ENCODE peak calls at places on chromosome 1, in seven cellular contexts. One of them, this sample, is unnamed.

GRCh38 chr1:6358757-6359567 is 34.6 kb downstream of the ACOT7 start:
- DNase-seq in GM06990: peak; percentile 50
- DNase-seq in AG04450: peak; percentile 63
- DNase-seq in HL-60: no peak
- DNase-seq in CD8-positive, alpha-beta memory T cell: peak; percentile 60
- DNase-seq in GM23338: peak; percentile 71
- DNase-seq in brain microvascular endothelial cell: peak; percentile 61
- DNase-seq in this sample: peak; percentile 19

GRCh38 chr1:29243023-29243862 is 6.9 kb downstream of the PTPRU start:
- DNase-seq in brain microvascular endothelial cell: no peak
- DNase-seq in GM06990: no peak
- DNase-seq in GM23338: no peak
- DNase-seq in AG04450: no peak
- DNase-seq in CD8-positive, alpha-beta memory T cell: no peak
- DNase-seq in HL-60: no peak
- DNase-seq in this sample: no peak

GRCh38 chr1:209875510-209875909 is 47.7 kb downstream of the UTP25 start:
- DNase-seq in HL-60: no peak
- DNase-seq in CD8-positive, alpha-beta memory T cell: no peak
- DNase-seq in brain microvascular endothelial cell: peak; percentile 78
- DNase-seq in AG04450: no peak
- DNase-seq in GM06990: no peak
- DNase-seq in GM23338: peak; percentile 80
- DNase-seq in this sample: no peak

GRCh38 chr1:111990878-111991760 is 1.7 kb upstream of the KCND3 start:
- DNase-seq in GM23338: peak; percentile 82
- DNase-seq in HL-60: peak; percentile 25
- DNase-seq in CD8-positive, alpha-beta memory T cell: no peak
- DNase-seq in AG04450: no peak
- DNase-seq in GM06990: no peak
- DNase-seq in brain microvascular endothelial cell: no peak
- DNase-seq in this sample: peak; percentile 57

GRCh38 chr1:108646265-108646660 is 14.6 kb downstream of the HENMT1 start:
- DNase-seq in HL-60: no peak
- DNase-seq in AG04450: no peak
- DNase-seq in brain microvascular endothelial cell: no peak
- DNase-seq in CD8-positive, alpha-beta memory T cell: no peak
- DNase-seq in GM06990: no peak
- DNase-seq in GM23338: no peak
- DNase-seq in this sample: no peak

GRCh38 chr1:33163621-33164071 is 18.2 kb downstream of the TRIM62 start:
- DNase-seq in brain microvascular endothelial cell: peak; percentile 94
- DNase-seq in CD8-positive, alpha-beta memory T cell: no peak
- DNase-seq in GM06990: no peak
- DNase-seq in AG04450: peak; percentile 59
- DNase-seq in GM23338: peak; percentile 62
- DNase-seq in HL-60: no peak
- DNase-seq in this sample: no peak

GRCh38 chr1:64122588-64122987 is 80.8 kb upstream of the UBE2U start:
- DNase-seq in CD8-positive, alpha-beta memory T cell: no peak
- DNase-seq in GM23338: no peak
- DNase-seq in GM06990: no peak
- DNase-seq in AG04450: no peak
- DNase-seq in brain microvascular endothelial cell: no peak
- DNase-seq in HL-60: no peak
- DNase-seq in this sample: no peak

GRCh38 chr1:174830019-174830418 is 169.7 kb upstream of the CACYBP start:
- DNase-seq in HL-60: no peak
- DNase-seq in GM23338: no peak
- DNase-seq in AG04450: no peak
- DNase-seq in GM06990: no peak
- DNase-seq in brain microvascular endothelial cell: no peak
- DNase-seq in CD8-positive, alpha-beta memory T cell: no peak
- DNase-seq in this sample: no peak

GRCh38 chr1:17588048-17588781 is 48.7 kb downstream of the ARHGEF10L start:
- DNase-seq in AG04450: no peak
- DNase-seq in GM23338: peak; percentile 44
- DNase-seq in CD8-positive, alpha-beta memory T cell: no peak
- DNase-seq in HL-60: peak; percentile 60
- DNase-seq in GM06990: no peak
- DNase-seq in brain microvascular endothelial cell: no peak
- DNase-seq in this sample: peak; percentile 94

GRCh38 chr1:245716561-245716960 is 561.8 kb downstream of the KIF26B start:
- DNase-seq in GM06990: no peak
- DNase-seq in AG04450: no peak
- DNase-seq in brain microvascular endothelial cell: no peak
- DNase-seq in GM23338: no peak
- DNase-seq in CD8-positive, alpha-beta memory T cell: no peak
- DNase-seq in HL-60: no peak
- DNase-seq in this sample: no peak

GRCh38 chr1:67261646-67262045 is 46.0 kb upstream of the IL12RB2 start:
- DNase-seq in GM23338: peak; percentile 42
- DNase-seq in CD8-positive, alpha-beta memory T cell: peak; percentile 21
- DNase-seq in GM06990: no peak
- DNase-seq in brain microvascular endothelial cell: no peak
- DNase-seq in HL-60: no peak
- DNase-seq in AG04450: no peak
- DNase-seq in this sample: no peak

GRCh38 chr1:29124366-29125236 is 898 bp upstream of the TMEM200B start:
- DNase-seq in GM23338: peak; percentile 92
- DNase-seq in GM06990: peak; percentile 31
- DNase-seq in CD8-positive, alpha-beta memory T cell: peak; percentile 38
- DNase-seq in HL-60: peak; percentile 30
- DNase-seq in AG04450: peak; percentile 37
- DNase-seq in brain microvascular endothelial cell: peak; percentile 46
- DNase-seq in this sample: peak; percentile 75

GRCh38 chr1:186806477-186806876 is 22.3 kb upstream of the PLA2G4A start:
- DNase-seq in GM23338: peak; percentile 63
- DNase-seq in AG04450: no peak
- DNase-seq in CD8-positive, alpha-beta memory T cell: no peak
- DNase-seq in HL-60: peak; percentile 42
- DNase-seq in GM06990: no peak
- DNase-seq in brain microvascular endothelial cell: peak; percentile 71
- DNase-seq in this sample: peak; percentile 52

GRCh38 chr1:237864338-237865244 is 26.1 kb downstream of the ZP4 start:
- DNase-seq in GM06990: peak; percentile 13
- DNase-seq in HL-60: peak; percentile 14
- DNase-seq in brain microvascular endothelial cell: peak; percentile 18
- DNase-seq in CD8-positive, alpha-beta memory T cell: no peak
- DNase-seq in GM23338: peak; percentile 81
- DNase-seq in AG04450: no peak
- DNase-seq in this sample: peak; percentile 58

GRCh38 chr1:24713176-24713575 is 32.1 kb upstream of the CLIC4 start:
- DNase-seq in GM23338: no peak
- DNase-seq in AG04450: no peak
- DNase-seq in brain microvascular endothelial cell: no peak
- DNase-seq in CD8-positive, alpha-beta memory T cell: no peak
- DNase-seq in HL-60: no peak
- DNase-seq in GM06990: no peak
- DNase-seq in this sample: no peak

GRCh38 chr1:152461544-152461943 is 47.5 kb upstream of the CRNN start:
- DNase-seq in AG04450: no peak
- DNase-seq in GM23338: peak; percentile 84
- DNase-seq in CD8-positive, alpha-beta memory T cell: peak; percentile 46
- DNase-seq in HL-60: peak; percentile 72
- DNase-seq in GM06990: no peak
- DNase-seq in brain microvascular endothelial cell: peak; percentile 66
- DNase-seq in this sample: peak; percentile 61

GRCh38 chr1:89905391-89906058 is 84.7 kb downstream of the LRRC8D start:
- DNase-seq in AG04450: no peak
- DNase-seq in CD8-positive, alpha-beta memory T cell: no peak
- DNase-seq in HL-60: no peak
- DNase-seq in GM06990: no peak
- DNase-seq in brain microvascular endothelial cell: no peak
- DNase-seq in GM23338: peak; percentile 51
- DNase-seq in this sample: no peak

GRCh38 chr1:26125382-26125781 is 13.8 kb downstream of the PDIK1L start:
- DNase-seq in GM23338: no peak
- DNase-seq in HL-60: no peak
- DNase-seq in brain microvascular endothelial cell: no peak
- DNase-seq in GM06990: no peak
- DNase-seq in CD8-positive, alpha-beta memory T cell: no peak
- DNase-seq in AG04450: no peak
- DNase-seq in this sample: no peak

GRCh38 chr1:26126321-26127084 is 14.9 kb downstream of the PDIK1L start:
- DNase-seq in brain microvascular endothelial cell: no peak
- DNase-seq in GM23338: no peak
- DNase-seq in AG04450: no peak
- DNase-seq in GM06990: peak; percentile 57
- DNase-seq in HL-60: peak; percentile 93
- DNase-seq in CD8-positive, alpha-beta memory T cell: peak; percentile 88
- DNase-seq in this sample: no peak

GRCh38 chr1:26124433-26125318 is 13.1 kb downstream of the PDIK1L start:
- DNase-seq in AG04450: no peak
- DNase-seq in GM23338: no peak
- DNase-seq in GM06990: no peak
- DNase-seq in CD8-positive, alpha-beta memory T cell: no peak
- DNase-seq in HL-60: no peak
- DNase-seq in brain microvascular endothelial cell: no peak
- DNase-seq in this sample: no peak

GRCh38 chr1:26127235-26128163 is 15.9 kb downstream of the PDIK1L start:
- DNase-seq in brain microvascular endothelial cell: no peak
- DNase-seq in HL-60: peak; percentile 55
- DNase-seq in AG04450: no peak
- DNase-seq in GM06990: no peak
- DNase-seq in GM23338: no peak
- DNase-seq in CD8-positive, alpha-beta memory T cell: no peak
- DNase-seq in this sample: no peak

DNA sequence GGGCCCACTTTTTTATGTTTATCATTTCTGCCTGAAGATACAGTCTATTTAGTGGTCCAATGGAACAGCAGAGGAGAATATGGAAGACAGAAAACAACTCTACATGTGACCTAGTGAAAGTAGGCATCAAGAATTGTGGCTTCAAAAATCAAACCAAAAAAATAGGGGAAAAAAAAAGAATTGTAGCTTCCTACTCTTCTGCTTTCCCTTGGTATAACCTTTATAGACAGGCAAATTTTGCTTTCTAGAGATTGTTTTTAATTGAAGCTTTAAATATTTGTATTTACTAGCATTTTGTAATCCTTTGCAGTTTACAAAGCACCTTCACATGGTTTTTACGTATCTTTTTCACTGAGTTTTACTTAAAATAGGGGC is 14.3 kb downstream of the PDIK1L start:
- DNase-seq in CD8-positive, alpha-beta memory T cell: no peak
- DNase-seq in GM06990: no peak
- DNase-seq in AG04450: no peak
- DNase-seq in HL-60: no peak
- DNase-seq in brain microvascular endothelial cell: no peak
- DNase-seq in GM23338: no peak
- DNase-seq in this sample: no peak
- H3K4me3 ChIP-seq in CD8-positive, alpha-beta memory T cell: no peak overlapping the region
- H3K4me3 ChIP-seq in GM06990: no peak overlapping the region
- H3K4me3 ChIP-seq in AG04450: no peak overlapping the region
- H3K4me3 ChIP-seq in HL-60: no peak overlapping the region
- H3K4me3 ChIP-seq in brain microvascular endothelial cell: no peak overlapping the region
- H3K4me3 ChIP-seq in GM23338: no peak overlapping the region
- H3K4me3 ChIP-seq in this sample: no peak overlapping the region

GRCh38 chr1:201790261-201790660 is 38.7 kb upstream of the IPO9 start:
- DNase-seq in HL-60: no peak
- DNase-seq in brain microvascular endothelial cell: peak; percentile 59
- DNase-seq in CD8-positive, alpha-beta memory T cell: no peak
- DNase-seq in AG04450: no peak
- DNase-seq in GM23338: no peak
- DNase-seq in GM06990: no peak
- DNase-seq in this sample: no peak
- H3K4me3 ChIP-seq in HL-60: no peak overlapping the region
- H3K4me3 ChIP-seq in brain microvascular endothelial cell: no peak overlapping the region
- H3K4me3 ChIP-seq in CD8-positive, alpha-beta memory T cell: no peak overlapping the region
- H3K4me3 ChIP-seq in AG04450: no peak overlapping the region
- H3K4me3 ChIP-seq in GM23338: no peak overlapping the region
- H3K4me3 ChIP-seq in GM06990: no peak overlapping the region
- H3K4me3 ChIP-seq in this sample: no peak overlapping the region

GRCh38 chr1:18645172-18646090 is 14.8 kb downstream of the PAX7 start:
- DNase-seq in HL-60: no peak
- DNase-seq in GM23338: peak; percentile 90
- DNase-seq in brain microvascular endothelial cell: no peak
- DNase-seq in AG04450: no peak
- DNase-seq in GM06990: no peak
- DNase-seq in CD8-positive, alpha-beta memory T cell: no peak
- DNase-seq in this sample: no peak

GRCh38 chr1:18646776-18647410 is 16.2 kb downstream of the PAX7 start:
- DNase-seq in CD8-positive, alpha-beta memory T cell: no peak
- DNase-seq in brain microvascular endothelial cell: no peak
- DNase-seq in GM23338: peak; percentile 68
- DNase-seq in AG04450: no peak
- DNase-seq in HL-60: no peak
- DNase-seq in GM06990: no peak
- DNase-seq in this sample: no peak

GRCh38 chr1:18646091-18646775 is 15.6 kb downstream of the PAX7 start:
- DNase-seq in brain microvascular endothelial cell: no peak
- DNase-seq in AG04450: no peak
- DNase-seq in HL-60: no peak
- DNase-seq in GM23338: no peak
- DNase-seq in CD8-positive, alpha-beta memory T cell: no peak
- DNase-seq in GM06990: no peak
- DNase-seq in this sample: no peak

GRCh38 chr1:18649713-18650370 is 19.2 kb downstream of the PAX7 start:
- DNase-seq in GM23338: peak; percentile 73
- DNase-seq in brain microvascular endothelial cell: peak; percentile 28
- DNase-seq in CD8-positive, alpha-beta memory T cell: no peak
- DNase-seq in HL-60: no peak
- DNase-seq in AG04450: no peak
- DNase-seq in GM06990: no peak
- DNase-seq in this sample: no peak

GRCh38 chr1:18647681-18648214 is 17.1 kb downstream of the PAX7 start:
- DNase-seq in GM23338: no peak
- DNase-seq in AG04450: no peak
- DNase-seq in brain microvascular endothelial cell: no peak
- DNase-seq in GM06990: no peak
- DNase-seq in HL-60: no peak
- DNase-seq in CD8-positive, alpha-beta memory T cell: no peak
- DNase-seq in this sample: no peak
- H3K4me3 ChIP-seq in GM23338: no peak overlapping the region
- H3K4me3 ChIP-seq in AG04450: no peak overlapping the region
- H3K4me3 ChIP-seq in brain microvascular endothelial cell: no peak overlapping the region
- H3K4me3 ChIP-seq in GM06990: no peak overlapping the region
- H3K4me3 ChIP-seq in HL-60: no peak overlapping the region
- H3K4me3 ChIP-seq in CD8-positive, alpha-beta memory T cell: no peak overlapping the region
- H3K4me3 ChIP-seq in this sample: no peak overlapping the region

GRCh38 chr1:224565186-224565585 is 50.9 kb upstream of the CNIH3 start:
- DNase-seq in AG04450: peak; percentile 24
- DNase-seq in brain microvascular endothelial cell: peak; percentile 87
- DNase-seq in GM23338: no peak
- DNase-seq in CD8-positive, alpha-beta memory T cell: no peak
- DNase-seq in HL-60: peak; percentile 87
- DNase-seq in GM06990: no peak
- DNase-seq in this sample: no peak

GRCh38 chr1:224569276-224569675 is 46.8 kb upstream of the CNIH3 start:
- DNase-seq in AG04450: no peak
- DNase-seq in GM23338: no peak
- DNase-seq in CD8-positive, alpha-beta memory T cell: no peak
- DNase-seq in GM06990: no peak
- DNase-seq in HL-60: no peak
- DNase-seq in brain microvascular endothelial cell: no peak
- DNase-seq in this sample: no peak

GRCh38 chr1:224564491-224565084 is 51.5 kb upstream of the CNIH3 start:
- DNase-seq in CD8-positive, alpha-beta memory T cell: no peak
- DNase-seq in GM06990: no peak
- DNase-seq in HL-60: no peak
- DNase-seq in GM23338: no peak
- DNase-seq in brain microvascular endothelial cell: no peak
- DNase-seq in AG04450: no peak
- DNase-seq in this sample: no peak

GRCh38 chr1:224563666-224564065 is 52.5 kb upstream of the CNIH3 start:
- DNase-seq in brain microvascular endothelial cell: no peak
- DNase-seq in GM06990: no peak
- DNase-seq in HL-60: no peak
- DNase-seq in CD8-positive, alpha-beta memory T cell: no peak
- DNase-seq in AG04450: no peak
- DNase-seq in GM23338: no peak
- DNase-seq in this sample: no peak

GRCh38 chr1:224565611-224566406 is 50.3 kb upstream of the CNIH3 start:
- DNase-seq in AG04450: no peak
- DNase-seq in brain microvascular endothelial cell: no peak
- DNase-seq in CD8-positive, alpha-beta memory T cell: no peak
- DNase-seq in GM06990: no peak
- DNase-seq in GM23338: no peak
- DNase-seq in HL-60: no peak
- DNase-seq in this sample: no peak
- H3K4me3 ChIP-seq in AG04450: no peak overlapping the region
- H3K4me3 ChIP-seq in brain microvascular endothelial cell: no peak overlapping the region
- H3K4me3 ChIP-seq in CD8-positive, alpha-beta memory T cell: no peak overlapping the region
- H3K4me3 ChIP-seq in GM06990: no peak overlapping the region
- H3K4me3 ChIP-seq in GM23338: no peak overlapping the region
- H3K4me3 ChIP-seq in HL-60: no peak overlapping the region
- H3K4me3 ChIP-seq in this sample: no peak overlapping the region

This sample was measured in Caco-2.